ENCODE peak calls at places on chromosome 16, in nine cellular contexts. F is HFF-Myc; B is left ventricle myocardium superior; P is GM19239; W is aorta; X is stimulated activated CD4-positive, alpha-beta T cell treated with anti-CD3 and anti-CD28 coated beads, Interleukin-1b, Interleukin-23, amount 100 ng/mL, for 1 hour; S is ureter; O is A549; Q is KG1. E is an unnamed sample.

GRCh38 chr16:75899163-75899562 is 172.9 kb upstream of the CPHXL start:
- DNase-seq in F (no peak), B (no peak), P (no peak), W (no peak), X (no peak), S (no peak), O (no peak), Q (no peak), E (no peak)

GRCh38 chr16:23833960-23834685 is 1.7 kb upstream of the PRKCB start:
- DNase-seq in F (no peak), B (no peak), P (no peak), W (no peak), X (no peak), S (no peak), O (no peak), Q (no peak), E (no peak)

GRCh38 chr16:50474138-50474537 is 74.1 kb upstream of the NKD1 start:
- DNase-seq in F (no peak), B (no peak), P (no peak), W (no peak), X (no peak), S (no peak), O (no peak), Q (no peak), E (no peak)

GRCh38 chr16:1026784-1027415 is 45.3 kb downstream of the SOX8 start:
- DNase-seq in F (no peak), B (no peak), P (no peak), W (no peak), X (no peak), S (no peak), O (no peak), Q (no peak), E (no peak)

GRCh38 chr16:17446661-17447060 is 24.1 kb downstream of the XYLT1 start:
- DNase-seq in F (no peak), B (peak), P (no peak), W (no peak), X (no peak), S (no peak), O (no peak), Q (no peak), E (peak)

GRCh38 chr16:57479422-57480126 is 6.7 kb downstream of the DOK4 start:
- DNase-seq in F (peak), B (peak), P (no peak), W (peak), X (no peak), S (no peak), O (peak), Q (no peak), E (no peak)

GRCh38 chr16:19710191-19710908 is 7.7 kb downstream of the KNOP1 start:
- DNase-seq in F (no peak), B (no peak), P (no peak), W (peak), X (no peak), S (no peak), O (no peak), Q (no peak), E (no peak)

GRCh38 chr16:89293276-89294143 is 76.0 kb downstream of the ZNF778 start:
- DNase-seq in F (no peak), B (peak), P (no peak), W (no peak), X (no peak), S (no peak), O (no peak), Q (no peak), E (no peak)

GRCh38 chr16:52498640-52499039 is 48.3 kb downstream of the TOX3 start:
- DNase-seq in F (no peak), B (no peak), P (no peak), W (no peak), X (no peak), S (no peak), O (no peak), Q (no peak), E (no peak)

GRCh38 chr16:89003831-89004208 is 26.8 kb upstream of the CBFA2T3 start:
- DNase-seq in F (no peak), B (no peak), P (no peak), W (no peak), X (no peak), S (no peak), O (no peak), Q (no peak), E (no peak)

GRCh38 chr16:715448-716249 is 731 bp downstream of the METRN start:
- DNase-seq in F (no peak), B (no peak), P (no peak), W (no peak), X (no peak), S (no peak), O (peak), Q (no peak), E (no peak)

GRCh38 chr16:67006930-67007658 is 18.7 kb downstream of the CES4A start:
- DNase-seq in F (no peak), B (no peak), P (no peak), W (no peak), X (no peak), S (no peak), O (no peak), Q (no peak), E (no peak)

GRCh38 chr16:28063047-28063521 is 430 bp downstream of the GSG1L start:
- DNase-seq in F (no peak), B (no peak), P (no peak), W (no peak), X (no peak), S (no peak), O (peak), Q (no peak), E (no peak)

GRCh38 chr16:84199861-84200260 is 8.9 kb downstream of the ADAD2 start:
- DNase-seq in F (no peak), B (no peak), P (no peak), W (no peak), X (no peak), S (no peak), O (no peak), Q (no peak), E (no peak)

GRCh38 chr16:89892635-89893034 is 19.2 kb downstream of the TCF25 start:
- DNase-seq in F (no peak), B (no peak), P (no peak), W (no peak), X (no peak), S (no peak), O (no peak), Q (no peak), E (no peak)

GRCh38 chr16:81277681-81278080 is 37.1 kb upstream of the GAN start:
- DNase-seq in F (no peak), B (no peak), P (no peak), W (no peak), X (no peak), S (peak), O (no peak), Q (no peak), E (no peak)

GRCh38 chr16:88960516-88960915 is 16.5 kb downstream of the CBFA2T3 start:
- DNase-seq in F (no peak), B (no peak), P (no peak), W (no peak), X (no peak), S (no peak), O (no peak), Q (no peak), E (no peak)

GRCh38 chr16:3187798-3188674 is at the start of gene OR1F1:
- DNase-seq in F (peak), B (no peak), P (no peak), W (no peak), X (no peak), S (no peak), O (peak), Q (no peak), E (no peak)

GRCh38 chr16:54744998-54745397 is 185.7 kb upstream of the IRX5 start:
- DNase-seq in F (no peak), B (no peak), P (no peak), W (no peak), X (no peak), S (no peak), O (no peak), Q (no peak), E (no peak)

GRCh38 chr16:11331967-11332366 is 13.3 kb upstream of the RMI2 start:
- DNase-seq in F (no peak), B (no peak), P (no peak), W (no peak), X (no peak), S (no peak), O (no peak), Q (no peak), E (no peak)

GRCh38 chr16:87964049-87964448 is 12.8 kb downstream of the BANP start:
- DNase-seq in F (no peak), B (no peak), P (no peak), W (no peak), X (no peak), S (no peak), O (no peak), Q (no peak), E (no peak)

GRCh38 chr16:89201467-89202377 is 1.4 kb upstream of the SLC22A31 start:
- DNase-seq in F (peak), B (peak), P (peak), W (peak), X (peak), S (peak), O (peak), Q (peak), E (peak)

GRCh38 chr16:52491216-52491615 is 55.7 kb downstream of the TOX3 start:
- DNase-seq in F (no peak), B (no peak), P (no peak), W (no peak), X (no peak), S (no peak), O (no peak), Q (no peak), E (no peak)

GRCh38 chr16:3235856-3236669 is 1.1 kb upstream of the ZNF200 start:
- DNase-seq in F (no peak), B (peak), P (no peak), W (peak), X (no peak), S (peak), O (peak), Q (no peak), E (peak)

GRCh38 chr16:425740-426114 is 278 bp downstream of the RAB11FIP3 start:
- DNase-seq in F (no peak), B (no peak), P (no peak), W (no peak), X (no peak), S (no peak), O (no peak), Q (no peak), E (no peak)

GRCh38 chr16:89737341-89738071 is 16.2 kb downstream of the ZNF276 start:
- DNase-seq in F (no peak), B (no peak), P (no peak), W (no peak), X (no peak), S (no peak), O (no peak), Q (no peak), E (no peak)

GRCh38 chr16:88844412-88845118 is 12.2 kb downstream of the GALNS start:
- DNase-seq in F (no peak), B (no peak), P (no peak), W (no peak), X (no peak), S (no peak), O (peak), Q (no peak), E (no peak)

GRCh38 chr16:57538235-57538711 is 1.9 kb upstream of the CCDC102A start:
- DNase-seq in F (no peak), B (no peak), P (no peak), W (peak), X (no peak), S (no peak), O (no peak), Q (no peak), E (peak)

GRCh38 chr16:1272453-1273198 is 16.8 kb downstream of the TPSD1 start:
- DNase-seq in F (no peak), B (no peak), P (no peak), W (no peak), X (no peak), S (no peak), O (no peak), Q (no peak), E (no peak)

GRCh38 chr16:70738083-70738977 is 52.5 kb upstream of the MTSS2 start:
- DNase-seq in F (peak), B (peak), P (peak), W (peak), X (no peak), S (peak), O (peak), Q (no peak), E (peak)

GRCh38 chr16:65700599-65700998 is 578.7 kb upstream of the CDH11 start:
- DNase-seq in F (no peak), B (no peak), P (no peak), W (no peak), X (no peak), S (no peak), O (no peak), Q (no peak), E (no peak)

GRCh38 chr16:53692146-53692545 is 11.5 kb downstream of the RPGRIP1L start:
- DNase-seq in F (no peak), B (no peak), P (no peak), W (no peak), X (no peak), S (no peak), O (peak), Q (no peak), E (no peak)

GRCh38 chr16:8798174-8798527 is 512 bp downstream of the PMM2 start:
- DNase-seq in F (no peak), B (no peak), P (no peak), W (no peak), X (no peak), S (no peak), O (peak), Q (no peak), E (no peak)

GRCh38 chr16:88706965-88707871 is 915 bp downstream of the CTU2 start:
- DNase-seq in F (no peak), B (no peak), P (no peak), W (no peak), X (no peak), S (no peak), O (no peak), Q (no peak), E (no peak)

GRCh38 chr16:84356591-84357116 is 11.7 kb upstream of the ATP2C2 start:
- DNase-seq in F (no peak), B (no peak), P (no peak), W (no peak), X (no peak), S (no peak), O (no peak), Q (no peak), E (no peak)

GRCh38 chr16:47073223-47074155 is 70.3 kb downstream of the NETO2 start:
- DNase-seq in F (no peak), B (no peak), P (no peak), W (no peak), X (no peak), S (no peak), O (no peak), Q (no peak), E (no peak)

GRCh38 chr16:68228652-68229051 is 7.3 kb downstream of the ESRP2 start:
- DNase-seq in F (no peak), B (no peak), P (no peak), W (no peak), X (no peak), S (peak), O (no peak), Q (no peak), E (no peak)

GRCh38 chr16:15599303-15600070 is 43.5 kb downstream of the MARF1 start:
- DNase-seq in F (no peak), B (no peak), P (no peak), W (no peak), X (no peak), S (no peak), O (no peak), Q (no peak), E (no peak)